ENCODE peak calls at places on chromosomes 11 and 22, in six cellular contexts. One of them, this sample, is unnamed.

GRCh38 chr11:3952715-3953114 is 97.3 kb downstream of the STIM1 start:
- DNase-seq in fibroblast of the aortic adventitia: no peak
- DNase-seq in body of pancreas: no peak
- DNase-seq in fibroblast of mammary gland: no peak
- DNase-seq in pancreas: no peak
- DNase-seq in CD8-positive, alpha-beta T cell: no peak
- DNase-seq in this sample: no peak

GRCh38 chr11:114607753-114608459 is 12.3 kb upstream of the NXPE4 start:
- DNase-seq in fibroblast of the aortic adventitia: no peak
- DNase-seq in body of pancreas: no peak
- DNase-seq in fibroblast of mammary gland: no peak
- DNase-seq in pancreas: no peak
- DNase-seq in CD8-positive, alpha-beta T cell: no peak
- DNase-seq in this sample: peak

GRCh38 chr11:114297806-114298700 is 1.9 kb downstream of the NNMT start:
- DNase-seq in fibroblast of the aortic adventitia: peak
- DNase-seq in body of pancreas: no peak
- DNase-seq in fibroblast of mammary gland: no peak
- DNase-seq in pancreas: no peak
- DNase-seq in CD8-positive, alpha-beta T cell: no peak
- DNase-seq in this sample: peak

GRCh38 chr11:45144126-45145082 is 2.0 kb upstream of the PRDM11 start:
- DNase-seq in fibroblast of the aortic adventitia: no peak
- DNase-seq in body of pancreas: no peak
- DNase-seq in fibroblast of mammary gland: no peak
- DNase-seq in pancreas: no peak
- DNase-seq in CD8-positive, alpha-beta T cell: no peak
- DNase-seq in this sample: no peak

GRCh38 chr22:24952837-24953293 is 349 bp downstream of the KIAA1671 start:
- DNase-seq in fibroblast of the aortic adventitia: peak
- DNase-seq in body of pancreas: peak
- DNase-seq in fibroblast of mammary gland: peak
- DNase-seq in pancreas: peak
- DNase-seq in CD8-positive, alpha-beta T cell: no peak
- DNase-seq in this sample: peak

GRCh38 chr11:65916391-65916790 is 2.5 kb downstream of the C11orf68 start:
- DNase-seq in fibroblast of the aortic adventitia: no peak
- DNase-seq in body of pancreas: no peak
- DNase-seq in fibroblast of mammary gland: no peak
- DNase-seq in pancreas: no peak
- DNase-seq in CD8-positive, alpha-beta T cell: no peak
- DNase-seq in this sample: no peak

GRCh38 chr11:103183981-103184592 is 74.9 kb downstream of the DYNC2H1 start:
- DNase-seq in fibroblast of the aortic adventitia: no peak
- DNase-seq in body of pancreas: no peak
- DNase-seq in fibroblast of mammary gland: no peak
- DNase-seq in pancreas: no peak
- DNase-seq in CD8-positive, alpha-beta T cell: no peak
- DNase-seq in this sample: no peak

GRCh38 chr11:75214411-75214821 is 26.2 kb upstream of the TPBGL start:
- DNase-seq in fibroblast of the aortic adventitia: peak
- DNase-seq in body of pancreas: peak
- DNase-seq in fibroblast of mammary gland: peak
- DNase-seq in pancreas: peak
- DNase-seq in CD8-positive, alpha-beta T cell: peak
- DNase-seq in this sample: peak

GRCh38 chr11:692824-693414 is 2.1 kb downstream of the DEAF1 start:
- DNase-seq in fibroblast of the aortic adventitia: peak
- DNase-seq in body of pancreas: peak
- DNase-seq in fibroblast of mammary gland: peak
- DNase-seq in pancreas: peak
- DNase-seq in CD8-positive, alpha-beta T cell: no peak
- DNase-seq in this sample: no peak

GRCh38 chr11:93614111-93614784 is 47.2 kb upstream of the CEP295 start:
- DNase-seq in fibroblast of the aortic adventitia: no peak
- DNase-seq in body of pancreas: no peak
- DNase-seq in fibroblast of mammary gland: no peak
- DNase-seq in pancreas: no peak
- DNase-seq in CD8-positive, alpha-beta T cell: no peak
- DNase-seq in this sample: no peak

GRCh38 chr11:76768091-76769047 is 14.8 kb upstream of the TSKU start:
- DNase-seq in fibroblast of the aortic adventitia: peak
- DNase-seq in body of pancreas: no peak
- DNase-seq in fibroblast of mammary gland: peak
- DNase-seq in pancreas: no peak
- DNase-seq in CD8-positive, alpha-beta T cell: no peak
- DNase-seq in this sample: peak

GRCh38 chr22:44042822-44043221 is 18.7 kb downstream of the PARVB start:
- DNase-seq in fibroblast of the aortic adventitia: peak
- DNase-seq in body of pancreas: no peak
- DNase-seq in fibroblast of mammary gland: peak
- DNase-seq in pancreas: no peak
- DNase-seq in CD8-positive, alpha-beta T cell: no peak
- DNase-seq in this sample: peak

GRCh38 chr11:78377625-78378418 is 39.8 kb downstream of the GAB2 start:
- DNase-seq in fibroblast of the aortic adventitia: no peak
- DNase-seq in body of pancreas: no peak
- DNase-seq in fibroblast of mammary gland: no peak
- DNase-seq in pancreas: no peak
- DNase-seq in CD8-positive, alpha-beta T cell: no peak
- DNase-seq in this sample: no peak

GRCh38 chr11:66360406-66361073 is 11.0 kb downstream of the SLC29A2 start:
- DNase-seq in fibroblast of the aortic adventitia: no peak
- DNase-seq in body of pancreas: no peak
- DNase-seq in fibroblast of mammary gland: no peak
- DNase-seq in pancreas: no peak
- DNase-seq in CD8-positive, alpha-beta T cell: no peak
- DNase-seq in this sample: no peak

GRCh38 chr11:108221981-108222685 is at the start of gene NPAT:
- DNase-seq in fibroblast of the aortic adventitia: no peak
- DNase-seq in body of pancreas: no peak
- DNase-seq in fibroblast of mammary gland: no peak
- DNase-seq in pancreas: no peak
- DNase-seq in CD8-positive, alpha-beta T cell: peak
- DNase-seq in this sample: no peak

GRCh38 chr11:100956321-100956720 is 173.3 kb downstream of the PGR start:
- DNase-seq in fibroblast of the aortic adventitia: no peak
- DNase-seq in body of pancreas: no peak
- DNase-seq in fibroblast of mammary gland: no peak
- DNase-seq in pancreas: no peak
- DNase-seq in CD8-positive, alpha-beta T cell: no peak
- DNase-seq in this sample: no peak

GRCh38 chr22:24112188-24112587 is 69.1 kb upstream of the SUSD2 start:
- DNase-seq in fibroblast of the aortic adventitia: no peak
- DNase-seq in body of pancreas: no peak
- DNase-seq in fibroblast of mammary gland: peak
- DNase-seq in pancreas: no peak
- DNase-seq in CD8-positive, alpha-beta T cell: no peak
- DNase-seq in this sample: peak

GRCh38 chr11:697028-697491 is 1.4 kb downstream of the TMEM80 start:
- DNase-seq in fibroblast of the aortic adventitia: peak
- DNase-seq in body of pancreas: no peak
- DNase-seq in fibroblast of mammary gland: peak
- DNase-seq in pancreas: no peak
- DNase-seq in CD8-positive, alpha-beta T cell: no peak
- DNase-seq in this sample: peak

GRCh38 chr22:31277741-31278642 is 14.3 kb downstream of the PIK3IP1 start:
- DNase-seq in fibroblast of the aortic adventitia: no peak
- DNase-seq in body of pancreas: no peak
- DNase-seq in fibroblast of mammary gland: no peak
- DNase-seq in pancreas: no peak
- DNase-seq in CD8-positive, alpha-beta T cell: no peak
- DNase-seq in this sample: no peak

GRCh38 chr11:381501-382072 is 12.3 kb downstream of the B4GALNT4 start:
- DNase-seq in fibroblast of the aortic adventitia: no peak
- DNase-seq in body of pancreas: no peak
- DNase-seq in fibroblast of mammary gland: no peak
- DNase-seq in pancreas: peak
- DNase-seq in CD8-positive, alpha-beta T cell: no peak
- DNase-seq in this sample: no peak

GRCh38 chr11:70067036-70067435 is 11.1 kb upstream of the ANO1 start:
- DNase-seq in fibroblast of the aortic adventitia: no peak
- DNase-seq in body of pancreas: no peak
- DNase-seq in fibroblast of mammary gland: no peak
- DNase-seq in pancreas: no peak
- DNase-seq in CD8-positive, alpha-beta T cell: no peak
- DNase-seq in this sample: no peak

GRCh38 chr11:114165326-114166230 is 106.1 kb downstream of the ZBTB16 start:
- DNase-seq in fibroblast of the aortic adventitia: no peak
- DNase-seq in body of pancreas: no peak
- DNase-seq in fibroblast of mammary gland: no peak
- DNase-seq in pancreas: no peak
- DNase-seq in CD8-positive, alpha-beta T cell: no peak
- DNase-seq in this sample: no peak

GRCh38 chr11:79313513-79313912 is 127.3 kb downstream of the TENM4 start:
- DNase-seq in fibroblast of the aortic adventitia: no peak
- DNase-seq in body of pancreas: no peak
- DNase-seq in fibroblast of mammary gland: no peak
- DNase-seq in pancreas: no peak
- DNase-seq in CD8-positive, alpha-beta T cell: no peak
- DNase-seq in this sample: no peak

GRCh38 chr11:95229199-95230053 is 1.6 kb downstream of the SESN3 start:
- DNase-seq in fibroblast of the aortic adventitia: peak
- DNase-seq in body of pancreas: no peak
- DNase-seq in fibroblast of mammary gland: peak
- DNase-seq in pancreas: no peak
- DNase-seq in CD8-positive, alpha-beta T cell: no peak
- DNase-seq in this sample: no peak

GRCh38 chr22:36258750-36259619 is 6.1 kb downstream of the APOL1 start:
- DNase-seq in fibroblast of the aortic adventitia: peak
- DNase-seq in body of pancreas: no peak
- DNase-seq in fibroblast of mammary gland: peak
- DNase-seq in pancreas: no peak
- DNase-seq in CD8-positive, alpha-beta T cell: no peak
- DNase-seq in this sample: no peak

GRCh38 chr11:44327730-44328691 is 18.1 kb upstream of the ALX4 start:
- DNase-seq in fibroblast of the aortic adventitia: no peak
- DNase-seq in body of pancreas: no peak
- DNase-seq in fibroblast of mammary gland: no peak
- DNase-seq in pancreas: no peak
- DNase-seq in CD8-positive, alpha-beta T cell: no peak
- DNase-seq in this sample: no peak

GRCh38 chr11:58125469-58125868 is at the start of gene OR9I1:
- DNase-seq in fibroblast of the aortic adventitia: no peak
- DNase-seq in body of pancreas: no peak
- DNase-seq in fibroblast of mammary gland: no peak
- DNase-seq in pancreas: no peak
- DNase-seq in CD8-positive, alpha-beta T cell: no peak
- DNase-seq in this sample: no peak

GRCh38 chr22:41758231-41758630 is 42.2 kb upstream of the CCDC134 start:
- DNase-seq in fibroblast of the aortic adventitia: no peak
- DNase-seq in body of pancreas: no peak
- DNase-seq in fibroblast of mammary gland: no peak
- DNase-seq in pancreas: no peak
- DNase-seq in CD8-positive, alpha-beta T cell: no peak
- DNase-seq in this sample: no peak

GRCh38 chr11:6737872-6738466 is 33.8 kb downstream of the OR2AG2 start:
- DNase-seq in fibroblast of the aortic adventitia: peak
- DNase-seq in body of pancreas: peak
- DNase-seq in fibroblast of mammary gland: peak
- DNase-seq in pancreas: no peak
- DNase-seq in CD8-positive, alpha-beta T cell: peak
- DNase-seq in this sample: peak

GRCh38 chr11:74327076-74327475 is 15.6 kb upstream of the P4HA3 start:
- DNase-seq in fibroblast of the aortic adventitia: no peak
- DNase-seq in body of pancreas: no peak
- DNase-seq in fibroblast of mammary gland: no peak
- DNase-seq in pancreas: no peak
- DNase-seq in CD8-positive, alpha-beta T cell: no peak
- DNase-seq in this sample: no peak

GRCh38 chr11:104106136-104106754 is 57.7 kb downstream of the PDGFD start:
- DNase-seq in fibroblast of the aortic adventitia: peak
- DNase-seq in body of pancreas: no peak
- DNase-seq in fibroblast of mammary gland: peak
- DNase-seq in pancreas: no peak
- DNase-seq in CD8-positive, alpha-beta T cell: no peak
- DNase-seq in this sample: peak

GRCh38 chr22:19629720-19630419 is 84.4 kb upstream of the SEPTIN5 start:
- DNase-seq in fibroblast of the aortic adventitia: peak
- DNase-seq in body of pancreas: peak
- DNase-seq in fibroblast of mammary gland: peak
- DNase-seq in pancreas: peak
- DNase-seq in CD8-positive, alpha-beta T cell: peak
- DNase-seq in this sample: peak
- TF ChIP-seq CTCF in fibroblast of the aortic adventitia: peak
- TF ChIP-seq CTCF in body of pancreas: peak
- TF ChIP-seq CTCF in fibroblast of mammary gland: peak
- TF ChIP-seq CTCF in pancreas: peak
- TF ChIP-seq CTCF in CD8-positive, alpha-beta T cell: peak
- TF ChIP-seq CTCF in this sample: peak

GRCh38 chr22:18970948-18971315 is 34.8 kb upstream of the PRODH start:
- DNase-seq in fibroblast of the aortic adventitia: no peak
- DNase-seq in body of pancreas: no peak
- DNase-seq in fibroblast of mammary gland: no peak
- DNase-seq in pancreas: peak
- DNase-seq in CD8-positive, alpha-beta T cell: no peak
- DNase-seq in this sample: no peak
- H3K4me3 ChIP-seq in fibroblast of the aortic adventitia: no peak
- H3K4me3 ChIP-seq in body of pancreas: peak
- H3K4me3 ChIP-seq in fibroblast of mammary gland: no peak
- H3K4me3 ChIP-seq in pancreas: peak
- H3K4me3 ChIP-seq in CD8-positive, alpha-beta T cell: no peak
- H3K4me3 ChIP-seq in this sample: no peak

GRCh38 chr11:46918087-46918751 is at the start of gene LRP4:
- DNase-seq in fibroblast of the aortic adventitia: no peak
- DNase-seq in body of pancreas: peak
- DNase-seq in fibroblast of mammary gland: no peak
- DNase-seq in pancreas: peak
- DNase-seq in CD8-positive, alpha-beta T cell: no peak
- DNase-seq in this sample: no peak
- TF ChIP-seq CTCF in fibroblast of the aortic adventitia: no peak
- TF ChIP-seq CTCF in body of pancreas: no peak
- TF ChIP-seq CTCF in fibroblast of mammary gland: no peak
- TF ChIP-seq CTCF in pancreas: no peak
- TF ChIP-seq CTCF in CD8-positive, alpha-beta T cell: no peak
- TF ChIP-seq CTCF in this sample: no peak

DNA sequence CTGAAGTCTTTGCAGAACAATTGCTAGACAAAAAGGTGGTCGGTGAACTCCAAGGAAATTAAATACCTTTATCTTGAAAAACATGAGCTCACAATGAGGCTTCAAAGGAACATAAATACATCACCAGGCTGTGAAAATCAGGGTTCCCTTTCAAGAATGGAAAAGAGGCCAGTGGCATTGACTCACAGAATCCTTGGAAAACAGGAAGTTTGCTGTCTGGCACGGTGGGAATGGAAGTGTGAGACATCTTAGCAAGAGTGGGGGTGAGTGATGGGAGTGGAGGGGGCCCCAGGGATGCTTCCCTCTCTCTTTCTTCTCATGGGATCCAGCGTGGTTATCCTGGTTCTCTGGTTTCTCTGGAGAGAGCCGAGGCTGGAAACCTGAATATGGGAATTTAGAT is 48.9 kb upstream of the TBCEL start:
- DNase-seq in fibroblast of the aortic adventitia: no peak
- DNase-seq in body of pancreas: no peak
- DNase-seq in fibroblast of mammary gland: no peak
- DNase-seq in pancreas: no peak
- DNase-seq in CD8-positive, alpha-beta T cell: no peak
- DNase-seq in this sample: no peak
- H3K4me3 ChIP-seq in fibroblast of the aortic adventitia: no peak
- H3K4me3 ChIP-seq in body of pancreas: no peak
- H3K4me3 ChIP-seq in fibroblast of mammary gland: no peak
- H3K4me3 ChIP-seq in pancreas: no peak
- H3K4me3 ChIP-seq in CD8-positive, alpha-beta T cell: no peak
- H3K4me3 ChIP-seq in this sample: no peak

This sample was measured in AG10803.